ENCODE peak calls at places on chromosome 4, in ten cellular contexts. One of them, this sample, is unnamed.

GRCh38 chr4:87527446-87528240 is 1.5 kb downstream of the SPARCL1 start:
- DNase-seq in MM.1S: no peak
- DNase-seq in body of pancreas: no peak
- DNase-seq in neuronal stem cell: no peak
- DNase-seq in suprapubic skin: no peak
- DNase-seq in left ventricle myocardium inferior: peak; percentile 28
- DNase-seq in tibial artery: no peak
- DNase-seq in OCI-LY7: no peak
- DNase-seq in heart right ventricle: no peak
- DNase-seq in IMR-90: no peak
- DNase-seq in this sample: no peak

GRCh38 chr4:189021831-189022230 is 882.6 kb downstream of the TRIML1 start:
- DNase-seq in MM.1S: no peak
- DNase-seq in body of pancreas: no peak
- DNase-seq in neuronal stem cell: no peak
- DNase-seq in suprapubic skin: no peak
- DNase-seq in left ventricle myocardium inferior: no peak
- DNase-seq in tibial artery: no peak
- DNase-seq in OCI-LY7: no peak
- DNase-seq in heart right ventricle: no peak
- DNase-seq in IMR-90: peak; percentile 67
- DNase-seq in this sample: no peak

GRCh38 chr4:122555216-122555615 is 65.7 kb downstream of the IL21 start:
- DNase-seq in MM.1S: no peak
- DNase-seq in body of pancreas: no peak
- DNase-seq in neuronal stem cell: no peak
- DNase-seq in suprapubic skin: no peak
- DNase-seq in left ventricle myocardium inferior: no peak
- DNase-seq in tibial artery: no peak
- DNase-seq in OCI-LY7: no peak
- DNase-seq in heart right ventricle: no peak
- DNase-seq in IMR-90: no peak
- DNase-seq in this sample: no peak

GRCh38 chr4:64539234-64539849 is 130.1 kb upstream of the TECRL start:
- DNase-seq in MM.1S: peak; percentile 71
- DNase-seq in body of pancreas: peak; percentile 62
- DNase-seq in neuronal stem cell: peak; percentile 66
- DNase-seq in suprapubic skin: no peak
- DNase-seq in left ventricle myocardium inferior: no peak
- DNase-seq in tibial artery: no peak
- DNase-seq in OCI-LY7: peak; percentile 61
- DNase-seq in heart right ventricle: no peak
- DNase-seq in IMR-90: peak; percentile 49
- DNase-seq in this sample: no peak

GRCh38 chr4:5003372-5003857 is 15.8 kb downstream of the CYTL1 start:
- DNase-seq in MM.1S: no peak
- DNase-seq in body of pancreas: no peak
- DNase-seq in neuronal stem cell: no peak
- DNase-seq in suprapubic skin: no peak
- DNase-seq in left ventricle myocardium inferior: no peak
- DNase-seq in tibial artery: no peak
- DNase-seq in OCI-LY7: no peak
- DNase-seq in heart right ventricle: no peak
- DNase-seq in IMR-90: no peak
- DNase-seq in this sample: no peak

GRCh38 chr4:153143527-153144348 is 60.5 kb upstream of the TRIM2 start:
- DNase-seq in MM.1S: no peak
- DNase-seq in body of pancreas: peak; percentile 52
- DNase-seq in neuronal stem cell: no peak
- DNase-seq in suprapubic skin: no peak
- DNase-seq in left ventricle myocardium inferior: no peak
- DNase-seq in tibial artery: no peak
- DNase-seq in OCI-LY7: no peak
- DNase-seq in heart right ventricle: no peak
- DNase-seq in IMR-90: peak; percentile 65
- DNase-seq in this sample: peak; percentile 39

GRCh38 chr4:16752150-16752549 is 146.3 kb downstream of the LDB2 start:
- DNase-seq in MM.1S: no peak
- DNase-seq in body of pancreas: no peak
- DNase-seq in neuronal stem cell: no peak
- DNase-seq in suprapubic skin: no peak
- DNase-seq in left ventricle myocardium inferior: no peak
- DNase-seq in tibial artery: no peak
- DNase-seq in OCI-LY7: no peak
- DNase-seq in heart right ventricle: no peak
- DNase-seq in IMR-90: peak; percentile 25
- DNase-seq in this sample: peak; percentile 31

GRCh38 chr4:153784300-153784699 is 4.6 kb downstream of the SFRP2 start:
- DNase-seq in MM.1S: no peak
- DNase-seq in body of pancreas: no peak
- DNase-seq in neuronal stem cell: no peak
- DNase-seq in suprapubic skin: no peak
- DNase-seq in left ventricle myocardium inferior: no peak
- DNase-seq in tibial artery: no peak
- DNase-seq in OCI-LY7: no peak
- DNase-seq in heart right ventricle: no peak
- DNase-seq in IMR-90: no peak
- DNase-seq in this sample: no peak

DNA sequence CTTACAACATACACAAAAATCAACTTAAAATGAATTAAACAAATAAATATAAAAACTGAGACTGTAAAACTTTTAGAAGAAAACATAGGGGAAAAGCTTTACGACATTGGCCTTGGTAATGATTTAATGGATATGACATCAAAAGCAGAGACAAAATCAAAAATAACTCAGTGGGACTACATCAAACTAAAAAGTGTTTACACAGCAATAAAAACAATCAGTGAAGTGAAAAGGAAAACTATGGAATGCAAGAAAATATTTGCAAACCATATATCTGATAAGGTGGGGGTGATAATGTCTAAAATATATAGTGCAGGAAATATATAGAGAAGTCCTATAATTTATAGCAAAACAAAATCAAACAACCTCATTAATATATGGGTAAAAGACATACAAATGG is 364.4 kb upstream of the INTU start:
- DNase-seq in MM.1S: no peak
- DNase-seq in body of pancreas: no peak
- DNase-seq in neuronal stem cell: no peak
- DNase-seq in suprapubic skin: no peak
- DNase-seq in left ventricle myocardium inferior: no peak
- DNase-seq in tibial artery: no peak
- DNase-seq in OCI-LY7: no peak
- DNase-seq in heart right ventricle: no peak
- DNase-seq in IMR-90: no peak
- DNase-seq in this sample: no peak
- H3K4me3 ChIP-seq in MM.1S: no peak overlapping the region
- H3K4me3 ChIP-seq in body of pancreas: no peak overlapping the region
- H3K4me3 ChIP-seq in neuronal stem cell: no peak overlapping the region
- H3K4me3 ChIP-seq in suprapubic skin: no peak overlapping the region
- H3K4me3 ChIP-seq in left ventricle myocardium inferior: no peak overlapping the region
- H3K4me3 ChIP-seq in tibial artery: no peak overlapping the region
- H3K4me3 ChIP-seq in OCI-LY7: no peak overlapping the region
- H3K4me3 ChIP-seq in heart right ventricle: no peak overlapping the region
- H3K4me3 ChIP-seq in IMR-90: no peak overlapping the region
- H3K4me3 ChIP-seq in this sample: no peak overlapping the region

DNA sequence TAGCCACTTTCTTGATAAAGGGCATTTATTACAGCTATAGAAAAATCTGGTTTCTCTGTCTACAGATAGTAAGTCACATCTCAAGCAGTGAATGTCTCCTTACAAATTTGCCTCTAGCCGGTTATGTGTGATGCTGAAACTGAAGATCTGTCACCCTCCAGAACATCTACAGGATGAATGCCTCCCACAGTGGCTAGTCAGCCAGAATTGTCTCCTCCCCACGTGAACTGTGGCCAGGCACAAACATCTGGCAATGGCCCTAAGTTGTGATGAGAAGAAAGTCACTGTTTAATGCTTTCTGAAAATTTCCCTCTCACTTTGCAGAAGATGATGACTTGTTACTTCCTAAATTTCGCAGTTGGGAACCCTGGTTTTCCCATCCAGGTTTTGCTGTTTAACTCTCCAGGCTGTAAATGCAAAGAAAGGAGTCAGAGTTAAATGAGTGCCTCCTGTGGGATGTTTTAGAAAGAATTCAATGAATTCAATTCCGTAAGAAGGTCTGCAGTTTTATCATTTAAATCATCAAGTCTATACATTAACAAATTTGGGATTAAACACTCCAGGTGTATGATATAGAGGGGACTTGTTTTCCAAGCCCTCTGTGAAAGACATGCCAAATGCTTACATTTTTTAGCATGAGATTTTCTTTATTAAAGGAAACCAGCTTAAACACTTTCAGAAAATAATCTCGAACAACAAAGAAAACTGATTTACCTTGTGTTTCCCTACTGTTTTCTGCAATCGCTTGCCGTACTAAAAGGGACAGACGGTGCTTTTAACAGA is 55.4 kb upstream of the TLR3 start:
- DNase-seq in MM.1S: no peak
- DNase-seq in body of pancreas: no peak
- DNase-seq in neuronal stem cell: no peak
- DNase-seq in suprapubic skin: no peak
- DNase-seq in left ventricle myocardium inferior: no peak
- DNase-seq in tibial artery: no peak
- DNase-seq in OCI-LY7: no peak
- DNase-seq in heart right ventricle: no peak
- DNase-seq in IMR-90: no peak
- DNase-seq in this sample: no peak
- H3K27ac ChIP-seq in MM.1S: no peak overlapping the region
- H3K27ac ChIP-seq in body of pancreas: no peak overlapping the region
- H3K27ac ChIP-seq in neuronal stem cell: no peak overlapping the region
- H3K27ac ChIP-seq in suprapubic skin: no peak overlapping the region
- H3K27ac ChIP-seq in left ventricle myocardium inferior: peak overlapping the region; percentile 85
- H3K27ac ChIP-seq in tibial artery: no peak overlapping the region
- H3K27ac ChIP-seq in OCI-LY7: no peak overlapping the region
- H3K27ac ChIP-seq in heart right ventricle: peak overlapping the region; percentile 21
- H3K27ac ChIP-seq in IMR-90: no peak overlapping the region
- H3K27ac ChIP-seq in this sample: no peak overlapping the region

GRCh38 chr4:185599151-185599648 is 63.9 kb upstream of the PDLIM3 start:
- DNase-seq in MM.1S: no peak
- DNase-seq in body of pancreas: no peak
- DNase-seq in neuronal stem cell: no peak
- DNase-seq in suprapubic skin: no peak
- DNase-seq in left ventricle myocardium inferior: no peak
- DNase-seq in tibial artery: no peak
- DNase-seq in OCI-LY7: no peak
- DNase-seq in heart right ventricle: no peak
- DNase-seq in IMR-90: no peak
- DNase-seq in this sample: no peak

GRCh38 chr4:185592845-185593488 is 57.7 kb upstream of the PDLIM3 start:
- DNase-seq in MM.1S: peak; percentile 76
- DNase-seq in body of pancreas: no peak
- DNase-seq in neuronal stem cell: no peak
- DNase-seq in suprapubic skin: no peak
- DNase-seq in left ventricle myocardium inferior: no peak
- DNase-seq in tibial artery: no peak
- DNase-seq in OCI-LY7: peak; percentile 11
- DNase-seq in heart right ventricle: no peak
- DNase-seq in IMR-90: no peak
- DNase-seq in this sample: no peak

GRCh38 chr4:185599844-185600243 is 64.5 kb upstream of the PDLIM3 start:
- DNase-seq in MM.1S: no peak
- DNase-seq in body of pancreas: no peak
- DNase-seq in neuronal stem cell: no peak
- DNase-seq in suprapubic skin: no peak
- DNase-seq in left ventricle myocardium inferior: no peak
- DNase-seq in tibial artery: peak; percentile 81
- DNase-seq in OCI-LY7: no peak
- DNase-seq in heart right ventricle: no peak
- DNase-seq in IMR-90: no peak
- DNase-seq in this sample: no peak

GRCh38 chr4:185600801-185601200 is 65.5 kb upstream of the PDLIM3 start:
- DNase-seq in MM.1S: no peak
- DNase-seq in body of pancreas: no peak
- DNase-seq in neuronal stem cell: no peak
- DNase-seq in suprapubic skin: no peak
- DNase-seq in left ventricle myocardium inferior: no peak
- DNase-seq in tibial artery: no peak
- DNase-seq in OCI-LY7: no peak
- DNase-seq in heart right ventricle: no peak
- DNase-seq in IMR-90: no peak
- DNase-seq in this sample: no peak

DNA sequence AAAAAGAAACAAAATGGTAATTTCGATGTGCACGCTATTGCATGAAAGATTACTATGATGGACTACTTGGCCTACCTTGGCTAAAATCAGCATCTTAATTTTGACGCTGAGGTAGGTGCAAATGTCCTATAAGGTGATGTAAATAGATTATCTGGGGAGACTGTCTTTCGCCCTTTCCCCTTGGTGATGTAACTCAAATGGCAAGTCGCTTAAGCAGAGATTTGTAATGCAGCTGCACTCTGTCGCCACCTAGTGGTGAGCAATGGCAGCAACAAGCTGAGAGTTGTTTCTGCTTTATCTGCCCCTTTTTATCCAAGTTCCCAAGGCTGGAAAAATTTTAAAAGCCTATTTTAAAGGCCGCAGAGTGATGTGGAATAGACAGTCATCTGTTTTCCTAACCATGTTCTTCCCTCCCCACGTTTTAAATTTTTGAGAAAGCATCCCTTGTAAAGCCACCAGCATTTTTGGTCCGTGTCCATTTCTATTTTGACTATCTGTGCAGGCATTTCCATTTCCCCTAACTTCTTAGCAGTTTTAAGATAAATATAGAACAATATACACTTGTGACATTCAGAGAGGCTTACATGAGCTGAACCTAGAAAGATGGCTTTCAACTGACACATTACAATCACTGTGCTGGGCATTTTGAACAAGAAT is 62.4 kb upstream of the PDLIM3 start:
- DNase-seq in MM.1S: peak; percentile 77
- DNase-seq in body of pancreas: peak; percentile 73
- DNase-seq in neuronal stem cell: peak; percentile 67
- DNase-seq in suprapubic skin: peak; percentile 80
- DNase-seq in left ventricle myocardium inferior: peak; percentile 72
- DNase-seq in tibial artery: peak; percentile 88
- DNase-seq in OCI-LY7: peak; percentile 78
- DNase-seq in heart right ventricle: peak; percentile 72
- DNase-seq in IMR-90: peak; percentile 82
- DNase-seq in this sample: peak; percentile 61
- H3K4me3 ChIP-seq in MM.1S: no peak overlapping the region
- H3K4me3 ChIP-seq in body of pancreas: no peak overlapping the region
- H3K4me3 ChIP-seq in neuronal stem cell: no peak overlapping the region
- H3K4me3 ChIP-seq in suprapubic skin: no peak overlapping the region
- H3K4me3 ChIP-seq in left ventricle myocardium inferior: no peak overlapping the region
- H3K4me3 ChIP-seq in tibial artery: no peak overlapping the region
- H3K4me3 ChIP-seq in OCI-LY7: no peak overlapping the region
- H3K4me3 ChIP-seq in heart right ventricle: no peak overlapping the region
- H3K4me3 ChIP-seq in IMR-90: no peak overlapping the region
- H3K4me3 ChIP-seq in this sample: no peak overlapping the region

GRCh38 chr4:76253511-76253910 is 2.0 kb downstream of the FAM47E start:
- DNase-seq in MM.1S: no peak
- DNase-seq in body of pancreas: no peak
- DNase-seq in neuronal stem cell: no peak
- DNase-seq in suprapubic skin: no peak
- DNase-seq in left ventricle myocardium inferior: no peak
- DNase-seq in tibial artery: no peak
- DNase-seq in OCI-LY7: no peak
- DNase-seq in heart right ventricle: no peak
- DNase-seq in IMR-90: no peak
- DNase-seq in this sample: no peak

GRCh38 chr4:76256032-76256431 is 4.5 kb downstream of the FAM47E start:
- DNase-seq in MM.1S: no peak
- DNase-seq in body of pancreas: no peak
- DNase-seq in neuronal stem cell: no peak
- DNase-seq in suprapubic skin: no peak
- DNase-seq in left ventricle myocardium inferior: no peak
- DNase-seq in tibial artery: no peak
- DNase-seq in OCI-LY7: no peak
- DNase-seq in heart right ventricle: no peak
- DNase-seq in IMR-90: no peak
- DNase-seq in this sample: no peak

GRCh38 chr4:76252271-76252653 is 741 bp downstream of the FAM47E start:
- DNase-seq in MM.1S: no peak
- DNase-seq in body of pancreas: no peak
- DNase-seq in neuronal stem cell: no peak
- DNase-seq in suprapubic skin: no peak
- DNase-seq in left ventricle myocardium inferior: no peak
- DNase-seq in tibial artery: no peak
- DNase-seq in OCI-LY7: no peak
- DNase-seq in heart right ventricle: no peak
- DNase-seq in IMR-90: no peak
- DNase-seq in this sample: no peak

GRCh38 chr4:76250962-76251361 is 559 bp upstream of the FAM47E start:
- DNase-seq in MM.1S: peak; percentile 13
- DNase-seq in body of pancreas: peak; percentile 25
- DNase-seq in neuronal stem cell: no peak
- DNase-seq in suprapubic skin: no peak
- DNase-seq in left ventricle myocardium inferior: no peak
- DNase-seq in tibial artery: no peak
- DNase-seq in OCI-LY7: no peak
- DNase-seq in heart right ventricle: no peak
- DNase-seq in IMR-90: no peak
- DNase-seq in this sample: no peak

DNA sequence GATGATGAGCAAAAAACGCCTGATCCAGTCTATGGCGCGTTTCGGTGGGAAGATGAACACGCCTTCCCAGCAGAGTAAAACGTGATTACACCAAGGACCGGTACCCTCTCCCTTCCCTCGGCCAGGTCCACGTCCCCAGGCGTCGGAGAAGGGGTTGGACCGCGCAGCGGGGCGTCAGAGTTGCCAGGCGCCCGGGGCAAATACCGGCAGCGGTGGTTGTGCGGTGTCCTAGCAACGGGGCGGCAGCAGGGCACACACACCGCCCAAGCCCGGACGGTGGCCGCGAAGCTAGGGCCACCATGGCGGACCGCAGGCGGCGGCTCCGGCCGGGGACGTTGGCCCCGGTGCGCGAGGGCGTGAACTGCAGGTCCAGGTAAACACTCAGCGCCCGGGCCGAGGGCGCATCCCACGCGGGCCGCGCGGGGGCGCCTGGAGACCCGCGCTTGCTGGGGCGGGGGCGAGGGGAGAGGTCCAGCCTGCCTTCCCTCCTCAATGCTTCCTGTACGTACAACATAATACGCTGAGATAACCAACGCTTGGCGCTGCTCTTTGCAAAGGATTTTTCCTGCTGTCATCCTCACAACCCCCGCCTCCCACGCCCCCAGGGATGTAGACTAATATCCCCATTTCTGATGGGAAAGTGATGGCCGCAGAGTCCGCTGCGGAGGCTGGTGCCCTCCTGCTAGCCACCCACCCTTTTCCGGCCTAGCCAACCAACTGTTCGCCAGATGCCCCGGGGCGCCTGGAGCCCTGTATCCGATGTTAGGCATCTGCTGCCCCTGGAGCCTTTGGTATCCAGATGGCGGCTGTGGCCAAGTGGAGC is at the start of gene FAM47E:
- DNase-seq in MM.1S: peak; percentile 69
- DNase-seq in body of pancreas: peak; percentile 93
- DNase-seq in neuronal stem cell: peak; percentile 77
- DNase-seq in suprapubic skin: peak; percentile 83
- DNase-seq in left ventricle myocardium inferior: peak; percentile 76
- DNase-seq in tibial artery: peak; percentile 80
- DNase-seq in OCI-LY7: no peak
- DNase-seq in heart right ventricle: peak; percentile 78
- DNase-seq in IMR-90: peak; percentile 6
- DNase-seq in this sample: peak; percentile 37
- H3K27ac ChIP-seq in MM.1S: no peak within 1 kb of the TSS
- H3K27ac ChIP-seq in body of pancreas: peak within 1 kb of the TSS; percentile 68
- H3K27ac ChIP-seq in neuronal stem cell: no peak within 1 kb of the TSS
- H3K27ac ChIP-seq in suprapubic skin: no peak within 1 kb of the TSS
- H3K27ac ChIP-seq in left ventricle myocardium inferior: peak within 1 kb of the TSS; percentile 72
- H3K27ac ChIP-seq in tibial artery: peak within 1 kb of the TSS; percentile 48
- H3K27ac ChIP-seq in OCI-LY7: no peak within 1 kb of the TSS
- H3K27ac ChIP-seq in heart right ventricle: no peak within 1 kb of the TSS
- H3K27ac ChIP-seq in IMR-90: no peak within 1 kb of the TSS
- H3K27ac ChIP-seq in this sample: no peak within 1 kb of the TSS